ENCODE peak calls at places on chromosome 11, in four cellular contexts. V is H1, H is K562, K is GM12878. G is an unnamed sample. For H3K4me1, the result is how much of the 10 kb centered on the place peaks cover.

GRCh38 chr11:118691926-118692830 is 12.7 kb upstream of the TREH start:
- DNase-seq in V (no peak), H (no peak), K (peak), G (no peak)

GRCh38 chr11:66607126-66607834 is 9.2 kb upstream of the RBM14 start:
- DNase-seq in V (no peak), H (no peak), K (no peak), G (no peak)

GRCh38 chr11:8098361-8098760 is 17.4 kb downstream of the TUB start:
- DNase-seq in V (no peak), H (no peak), K (no peak), G (no peak)

GRCh38 chr11:75733346-75734107 is 15.9 kb downstream of the MOGAT2 start:
- DNase-seq in V (no peak), H (no peak), K (no peak), G (no peak)

GRCh38 chr11:112785717-112786116 is 175.5 kb upstream of the NCAM1 start:
- DNase-seq in V (no peak), H (no peak), K (no peak), G (no peak)

GRCh38 chr11:126163074-126163700 is 48.3 kb downstream of the RPUSD4 start:
- DNase-seq in V (no peak), H (no peak), K (no peak), G (no peak)

GRCh38 chr11:117256573-117256972 is 24.1 kb downstream of the RNF214 start:
- DNase-seq in V (no peak), H (no peak), K (no peak), G (no peak)

GRCh38 chr11:1232328-1233321 is 9.8 kb downstream of the MUC5B start:
- DNase-seq in V (no peak), H (no peak), K (no peak), G (no peak)

GRCh38 chr11:41119484-41119883 is 340.0 kb downstream of the LRRC4C start:
- DNase-seq in V (no peak), H (no peak), K (no peak), G (no peak)

GRCh38 chr11:47720651-47721050 is 5.5 kb upstream of the AGBL2 start:
- DNase-seq in V (no peak), H (no peak), K (no peak), G (no peak)

GRCh38 chr11:47724041-47724729 is 9.0 kb upstream of the AGBL2 start:
- DNase-seq in V (no peak), H (no peak), K (no peak), G (no peak)

GRCh38 chr11:47725445-47726442 is 10.6 kb upstream of the AGBL2 start:
- DNase-seq in V (no peak), H (no peak), K (no peak), G (no peak)

GRCh38 chr11:47726878-47727514 is 11.8 kb upstream of the AGBL2 start:
- DNase-seq in V (no peak), H (no peak), K (no peak), G (no peak)

GRCh38 chr11:47723041-47723440 is 7.9 kb upstream of the AGBL2 start:
- DNase-seq in V (no peak), H (no peak), K (no peak), G (no peak)
- TF ChIP-seq ATF3 in V (no peak), H (no peak), K (no peak), G (no peak)

GRCh38 chr11:29438815-29439214 is 578.0 kb downstream of the KCNA4 start:
- DNase-seq in V (no peak), H (no peak), K (no peak), G (no peak)

GRCh38 chr11:29435421-29435820 is 581.4 kb downstream of the KCNA4 start:
- DNase-seq in V (no peak), H (no peak), K (no peak), G (no peak)

DNA sequence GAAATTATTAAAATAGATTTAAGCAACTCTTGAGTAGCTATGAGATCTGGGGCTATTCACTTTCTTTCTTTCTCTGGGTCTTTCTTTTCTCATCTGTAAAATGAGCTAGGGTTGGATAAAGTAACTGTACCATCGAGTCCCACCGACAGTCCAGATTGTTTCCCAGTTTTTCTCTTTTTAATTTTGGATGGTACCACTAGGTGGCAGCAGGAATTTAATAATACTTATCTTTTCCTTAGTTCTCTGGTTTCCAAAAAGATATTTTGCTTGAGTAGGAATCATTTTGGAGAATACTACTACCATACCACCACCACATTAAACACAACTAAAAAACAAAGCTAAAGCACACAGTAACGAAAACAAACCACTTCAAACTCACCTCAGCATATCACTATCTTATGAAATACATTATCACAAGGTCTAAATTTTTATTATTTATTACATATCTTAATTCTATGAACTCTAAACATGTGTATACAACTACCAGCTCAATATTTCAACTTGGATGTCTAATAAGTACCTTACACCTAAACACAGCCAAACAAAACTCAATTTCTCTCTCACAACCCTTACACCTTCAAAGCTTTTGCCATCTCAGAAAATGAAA is 584.0 kb downstream of the KCNA4 start:
- DNase-seq in V (no peak), H (peak), K (no peak), G (peak)
- TF ChIP-seq EGR1 in V (no peak), H (no peak), K (no peak), G (no peak)

GRCh38 chr11:44308923-44309482 is 936 bp downstream of the ALX4 start:
- DNase-seq in V (no peak), H (no peak), K (no peak), G (no peak)

GRCh38 chr11:44306469-44307244 is 3.3 kb downstream of the ALX4 start:
- DNase-seq in V (no peak), H (no peak), K (no peak), G (no peak)

GRCh38 chr11:44305643-44306468 is 4.1 kb downstream of the ALX4 start:
- DNase-seq in V (no peak), H (no peak), K (no peak), G (no peak)

GRCh38 chr11:44308256-44308922 is 1.6 kb downstream of the ALX4 start:
- DNase-seq in V (no peak), H (no peak), K (no peak), G (no peak)

DNA sequence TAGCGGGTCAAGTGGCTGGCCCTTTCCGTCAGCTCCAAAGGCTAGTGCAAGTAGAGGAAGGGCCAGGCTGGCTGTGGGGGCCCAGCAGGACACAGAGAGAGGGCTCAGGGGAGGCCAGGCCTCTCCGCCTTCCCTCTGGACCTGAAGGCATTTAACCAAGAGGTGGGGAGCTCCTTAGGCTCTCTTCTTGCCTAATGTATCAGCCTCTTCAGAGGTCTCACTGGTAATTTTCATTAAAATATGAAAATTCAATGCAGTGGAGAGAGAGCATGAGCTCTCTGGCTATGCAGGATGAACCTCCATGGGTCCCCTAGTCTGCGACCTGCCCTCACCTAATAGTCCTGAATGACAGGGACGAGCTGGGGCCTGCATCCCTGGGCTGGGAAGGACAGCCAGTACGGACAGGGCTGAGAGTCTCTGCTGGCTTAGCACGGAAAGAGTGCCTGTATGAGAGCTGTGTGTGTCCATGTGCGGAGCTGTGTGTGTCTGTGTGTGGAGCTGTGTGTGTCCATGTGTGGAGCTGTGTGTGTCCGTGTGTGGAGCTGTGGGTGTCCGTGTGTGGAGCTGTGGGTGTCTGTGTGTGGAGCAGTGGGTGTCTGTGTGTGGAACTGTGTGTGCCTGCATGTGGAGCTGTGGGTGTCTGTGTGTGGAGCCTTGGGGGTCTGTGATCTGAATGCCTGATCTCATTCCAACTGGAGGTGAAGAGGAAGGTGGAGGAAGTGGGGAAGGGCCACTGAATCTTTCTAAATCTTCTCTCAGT is 2.4 kb downstream of the ALX4 start:
- DNase-seq in V (no peak), H (no peak), K (no peak), G (no peak)
- H3K4me1 ChIP-seq in V (under half), H (under half), K (under half), G (under half)

GRCh38 chr11:10600570-10601248 is 32.2 kb upstream of the LYVE1 start:
- DNase-seq in V (no peak), H (no peak), K (no peak), G (no peak)
- TF ChIP-seq ATF3 in V (no peak), H (no peak), K (no peak), G (no peak)

DNA sequence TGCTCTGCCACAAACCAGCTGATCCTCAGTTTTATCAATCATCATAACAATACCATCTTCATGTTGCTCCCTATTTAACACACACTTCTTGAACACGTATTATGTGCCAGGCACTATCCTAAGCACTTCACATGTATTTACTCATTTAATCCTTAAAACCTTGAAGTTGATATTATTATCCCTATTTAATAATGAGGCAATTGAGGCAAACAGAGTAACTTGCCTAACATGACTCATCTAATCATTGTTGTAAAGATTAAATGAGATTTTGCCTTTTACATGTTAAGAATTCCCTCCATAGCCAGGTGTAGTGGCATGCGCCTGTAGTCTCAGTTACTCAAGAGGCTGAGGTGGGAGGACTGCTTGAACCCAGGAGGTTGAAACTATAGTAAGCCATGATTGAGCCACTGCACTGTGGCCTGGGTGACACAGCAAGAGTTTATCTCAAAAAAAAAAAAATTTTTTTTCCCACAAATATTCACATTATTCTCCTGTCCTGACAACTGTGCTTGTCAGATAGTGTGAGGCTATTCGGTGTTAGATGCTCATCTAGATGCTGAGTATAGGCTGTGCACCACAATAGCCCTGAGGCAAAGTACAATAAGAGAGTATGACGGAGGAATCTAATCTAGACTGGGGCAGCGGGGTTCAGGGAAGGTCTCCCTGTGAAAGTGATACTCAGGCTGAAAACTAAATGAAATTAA is 13.4 kb downstream of the CKAP5 start:
- DNase-seq in V (no peak), H (peak), K (no peak), G (no peak)
- TF ChIP-seq EGR1 in V (no peak), H (no peak), K (no peak), G (no peak)

GRCh38 chr11:31817054-31817620 is 6.0 kb upstream of the PAX6 start:
- DNase-seq in V (no peak), H (no peak), K (no peak), G (no peak)
- H3K4me1 ChIP-seq in V (under half), H (under half), K (under half), G (under half)

GRCh38 chr11:134452026-134452848 is 40.2 kb upstream of the B3GAT1 start:
- DNase-seq in V (no peak), H (no peak), K (no peak), G (no peak)

GRCh38 chr11:134452849-134453177 is 40.8 kb upstream of the B3GAT1 start:
- DNase-seq in V (no peak), H (no peak), K (no peak), G (no peak)

GRCh38 chr11:134450186-134450585 is 38.1 kb upstream of the B3GAT1 start:
- DNase-seq in V (no peak), H (no peak), K (no peak), G (no peak)

GRCh38 chr11:134453441-134453840 is 41.4 kb upstream of the B3GAT1 start:
- DNase-seq in V (no peak), H (no peak), K (no peak), G (no peak)

GRCh38 chr11:134454146-134454690 is 42.2 kb upstream of the B3GAT1 start:
- DNase-seq in V (no peak), H (no peak), K (no peak), G (no peak)
- TF ChIP-seq ATF3 in V (no peak), H (no peak), K (no peak), G (no peak)

DNA sequence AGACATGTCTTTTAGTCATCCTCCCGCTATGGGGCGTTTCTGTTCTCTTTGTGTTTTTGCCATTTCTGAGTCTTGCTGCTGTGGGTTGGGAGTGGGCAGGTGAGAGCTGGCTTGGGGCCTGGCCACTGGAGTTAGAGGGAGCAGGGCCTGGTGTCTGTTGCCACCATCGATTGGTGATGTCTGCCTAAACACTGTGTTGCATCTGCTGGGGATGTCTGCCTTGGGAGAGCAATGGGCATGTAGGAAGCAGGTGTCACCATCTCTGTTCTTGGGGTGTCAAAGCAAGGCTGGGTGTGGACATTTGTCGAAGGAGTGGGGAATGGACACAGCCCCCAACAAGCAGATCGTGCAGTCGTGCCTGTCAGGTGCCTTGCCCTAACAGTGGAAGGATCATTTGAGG is 56.8 kb downstream of the LRP5 start:
- DNase-seq in V (no peak), H (no peak), K (no peak), G (no peak)
- TF ChIP-seq EGR1 in V (no peak), H (no peak), K (no peak), G (no peak)

G was measured in HCT116.